ENCODE peak calls at places on chromosome 18, in four cellular contexts. Z, U, F and O are unnamed samples.

GRCh38 chr18:69774831-69775230 is 172.8 kb downstream of the CD226 start:
- DNase-seq in Z (no peak), U (no peak), F (no peak), O (peak)

GRCh38 chr18:49707594-49707993 is 105.7 kb downstream of the ACAA2 start:
- DNase-seq in Z (no peak), U (no peak), F (no peak), O (no peak)

GRCh38 chr18:524496-524895 is 24.0 kb upstream of the COLEC12 start:
- DNase-seq in Z (no peak), U (no peak), F (no peak), O (no peak)

GRCh38 chr18:46261799-46262198 is 157.6 kb downstream of the HAUS1 start:
- DNase-seq in Z (no peak), U (no peak), F (no peak), O (no peak)

GRCh38 chr18:789397-789796 is 22.6 kb downstream of the YES1 start:
- DNase-seq in Z (no peak), U (no peak), F (no peak), O (no peak)

GRCh38 chr18:40012931-40013609 is 1942.0 kb upstream of the PIK3C3 start:
- DNase-seq in Z (no peak), U (no peak), F (no peak), O (no peak)

GRCh38 chr18:75896865-75897264 is 469.4 kb upstream of the SMIM21 start:
- DNase-seq in Z (no peak), U (no peak), F (no peak), O (no peak)

GRCh38 chr18:68803371-68803770 is 5.5 kb downstream of the CCDC102B start:
- DNase-seq in Z (no peak), U (no peak), F (no peak), O (no peak)

GRCh38 chr18:27871731-27872130 is 305.2 kb downstream of the CDH2 start:
- DNase-seq in Z (no peak), U (no peak), F (no peak), O (no peak)

GRCh38 chr18:44771957-44772917 is 91.5 kb downstream of the SETBP1 start:
- DNase-seq in Z (no peak), U (no peak), F (no peak), O (no peak)

GRCh38 chr18:74505776-74506175 is 9.6 kb downstream of the CNDP2 start:
- DNase-seq in Z (no peak), U (no peak), F (no peak), O (no peak)

GRCh38 chr18:64311859-64312258 is 163.0 kb upstream of the LINC00305 start:
- DNase-seq in Z (no peak), U (no peak), F (no peak), O (no peak)

GRCh38 chr18:5447442-5447841 is 96.4 kb downstream of the EPB41L3 start:
- DNase-seq in Z (no peak), U (no peak), F (no peak), O (no peak)

GRCh38 chr18:6411367-6411766 is 3.3 kb downstream of the L3MBTL4 start:
- DNase-seq in Z (no peak), U (no peak), F (no peak), O (no peak)

DNA sequence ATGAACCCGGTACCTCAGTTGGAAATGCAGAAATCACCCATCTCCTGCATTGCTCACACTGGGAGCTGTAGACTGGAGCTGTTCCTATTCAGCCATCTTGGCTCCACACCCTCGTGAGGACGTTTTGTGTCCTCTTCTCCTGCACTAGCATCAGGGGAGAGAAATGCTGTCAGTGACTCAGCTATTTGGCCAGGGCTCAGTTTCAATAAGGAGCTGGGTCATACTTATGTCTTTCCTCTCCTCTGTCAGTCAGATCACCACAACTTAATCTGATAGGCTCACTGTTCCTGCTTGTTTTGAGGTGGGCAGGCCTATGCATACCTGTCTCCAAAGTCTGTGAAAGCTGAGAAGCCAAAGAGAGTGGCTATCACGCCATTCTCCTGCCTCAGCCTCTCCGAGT is 921.2 kb downstream of the DCC start:
- DNase-seq in Z (no peak), U (no peak), F (no peak), O (no peak)
- TF ChIP-seq SPI1 in Z (no peak), U (no peak), F (no peak), O (no peak)

DNA sequence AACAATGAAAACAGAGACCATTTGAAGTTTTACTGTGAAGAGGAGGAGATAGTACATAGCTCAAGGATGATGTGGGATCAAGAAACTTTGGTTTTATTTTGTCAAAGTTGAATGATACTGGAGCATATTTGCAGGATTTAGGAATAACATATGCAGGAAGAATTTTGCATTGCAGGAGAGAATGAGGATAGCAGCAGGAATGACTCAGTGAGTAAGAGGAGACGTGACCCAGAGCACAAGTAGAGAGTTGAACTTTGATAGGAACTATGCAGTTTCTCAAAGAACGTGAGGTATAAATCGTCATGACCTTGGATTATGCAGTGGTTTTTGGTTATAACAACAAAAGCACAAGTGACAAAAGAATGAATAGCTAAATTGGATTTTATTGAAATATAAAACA is 47.7 kb downstream of the MAPRE2 start:
- DNase-seq in Z (no peak), U (no peak), F (no peak), O (no peak)
- TF ChIP-seq SPI1 in Z (no peak), U (no peak), F (no peak), O (no peak)

GRCh38 chr18:7568426-7568825 is 1.3 kb downstream of the PTPRM start:
- DNase-seq in Z (no peak), U (no peak), F (no peak), O (no peak)

GRCh38 chr18:7571626-7572025 is 4.5 kb downstream of the PTPRM start:
- DNase-seq in Z (no peak), U (no peak), F (no peak), O (no peak)

GRCh38 chr18:7576685-7577084 is 9.6 kb downstream of the PTPRM start:
- DNase-seq in Z (no peak), U (no peak), F (no peak), O (no peak)

GRCh38 chr18:7575465-7576026 is 8.4 kb downstream of the PTPRM start:
- DNase-seq in Z (no peak), U (no peak), F (no peak), O (no peak)

GRCh38 chr18:7572837-7573236 is 5.7 kb downstream of the PTPRM start:
- DNase-seq in Z (peak), U (no peak), F (no peak), O (no peak)
- TF ChIP-seq SPI1 in Z (no peak), U (no peak), F (no peak), O (no peak)

DNA sequence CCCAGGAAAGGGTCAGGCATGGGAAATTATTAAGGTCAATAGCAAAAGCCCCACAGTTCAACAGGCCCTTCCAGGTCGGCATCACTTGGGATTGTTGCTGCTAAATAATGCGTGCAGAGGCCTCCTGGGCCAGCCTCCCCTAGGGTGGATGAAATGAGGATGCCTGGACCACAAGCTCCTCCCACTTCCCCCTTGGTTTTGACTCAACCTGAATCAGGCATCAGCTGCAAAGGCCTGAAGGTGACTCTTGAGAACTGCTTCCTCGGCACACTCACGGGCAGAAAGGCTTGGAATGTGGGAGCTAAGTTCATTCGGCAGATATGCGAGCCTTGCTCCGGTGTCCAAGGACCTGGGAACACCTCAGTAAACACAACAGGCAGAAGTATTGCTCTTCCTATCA is 69.3 kb downstream of the MBP start:
- DNase-seq in Z (peak), U (peak), F (no peak), O (peak)
- TF ChIP-seq SPI1 in Z (peak), U (peak), F (no peak), O (peak)

GRCh38 chr18:72089432-72089831 is 454.7 kb downstream of the CBLN2 start:
- DNase-seq in Z (no peak), U (no peak), F (no peak), O (no peak)

GRCh38 chr18:72091369-72091768 is 452.8 kb downstream of the CBLN2 start:
- DNase-seq in Z (no peak), U (no peak), F (no peak), O (no peak)

DNA sequence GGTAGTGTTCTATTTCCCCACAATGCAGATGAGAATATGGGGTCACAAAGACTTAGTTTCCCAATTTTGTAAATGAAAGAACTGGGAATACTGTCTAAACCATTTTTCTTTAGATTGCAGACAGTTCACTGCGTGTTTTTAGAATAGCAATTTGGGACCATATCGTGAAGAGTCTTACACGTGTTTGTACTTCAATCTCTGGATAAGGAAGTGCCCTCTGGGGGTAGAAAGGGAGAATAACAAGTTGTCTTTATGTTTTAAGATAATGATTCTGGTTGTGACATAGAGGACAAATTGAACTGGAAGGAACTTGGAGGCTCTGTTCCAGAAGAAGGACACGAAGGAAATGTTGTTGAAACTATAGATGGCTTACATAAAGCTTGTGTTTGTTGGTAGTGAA is 457.7 kb downstream of the CBLN2 start:
- DNase-seq in Z (no peak), U (no peak), F (no peak), O (peak)
- TF ChIP-seq SPI1 in Z (no peak), U (no peak), F (no peak), O (peak)

GRCh38 chr18:48573632-48574293 is 34.9 kb downstream of the CTIF start:
- DNase-seq in Z (no peak), U (no peak), F (peak), O (no peak)
- TF ChIP-seq SPI1 in Z (no peak), U (no peak), F (no peak), O (no peak)